ENCODE peak calls at places on chromosome 13, in ten cellular contexts. One of them, this sample, is unnamed.
A peak's percentile ranks its signal among the peaks of the same experiment; 100 is the strongest.

GRCh38 chr13:51731759-51732158 is 72.2 kb downstream of the DHRS12 start:
- DNase-seq in amygdala: no peak
- DNase-seq in kidney glomerular epithelial cell: no peak
- DNase-seq in coronary artery: no peak
- DNase-seq in fibroblast of lung: peak; percentile 83
- DNase-seq in thyroid gland: no peak
- DNase-seq in K562: no peak
- DNase-seq in AG04450: no peak
- DNase-seq in left kidney: peak; percentile 35
- DNase-seq in stimulated activated CD4-positive, alpha-beta T cell treated with anti-CD3 and anti-CD28 coated beads, Interleukin-1b, Interleukin-23, amount 100 ng/mL, for 24 hours: no peak
- DNase-seq in this sample: no peak

GRCh38 chr13:33321686-33322473 is 36.3 kb upstream of the STARD13 start:
- DNase-seq in amygdala: no peak
- DNase-seq in kidney glomerular epithelial cell: no peak
- DNase-seq in coronary artery: no peak
- DNase-seq in fibroblast of lung: no peak
- DNase-seq in thyroid gland: no peak
- DNase-seq in K562: no peak
- DNase-seq in AG04450: no peak
- DNase-seq in left kidney: no peak
- DNase-seq in stimulated activated CD4-positive, alpha-beta T cell treated with anti-CD3 and anti-CD28 coated beads, Interleukin-1b, Interleukin-23, amount 100 ng/mL, for 24 hours: no peak
- DNase-seq in this sample: no peak

GRCh38 chr13:90445179-90445578 is 902.3 kb upstream of the MIR17HG start:
- DNase-seq in amygdala: no peak
- DNase-seq in kidney glomerular epithelial cell: peak; percentile 93
- DNase-seq in coronary artery: no peak
- DNase-seq in fibroblast of lung: peak; percentile 85
- DNase-seq in thyroid gland: no peak
- DNase-seq in K562: no peak
- DNase-seq in AG04450: peak; percentile 79
- DNase-seq in left kidney: peak; percentile 29
- DNase-seq in stimulated activated CD4-positive, alpha-beta T cell treated with anti-CD3 and anti-CD28 coated beads, Interleukin-1b, Interleukin-23, amount 100 ng/mL, for 24 hours: no peak
- DNase-seq in this sample: no peak

GRCh38 chr13:113742000-113742441 is 17.0 kb upstream of the TMEM255B start:
- DNase-seq in amygdala: no peak
- DNase-seq in kidney glomerular epithelial cell: peak; percentile 19
- DNase-seq in coronary artery: no peak
- DNase-seq in fibroblast of lung: peak; percentile 78
- DNase-seq in thyroid gland: peak; percentile 51
- DNase-seq in K562: peak; percentile 50
- DNase-seq in AG04450: no peak
- DNase-seq in left kidney: peak; percentile 96
- DNase-seq in stimulated activated CD4-positive, alpha-beta T cell treated with anti-CD3 and anti-CD28 coated beads, Interleukin-1b, Interleukin-23, amount 100 ng/mL, for 24 hours: no peak
- DNase-seq in this sample: peak; percentile 43

GRCh38 chr13:92074658-92075057 is 676.2 kb downstream of the GPC5 start:
- DNase-seq in amygdala: no peak
- DNase-seq in kidney glomerular epithelial cell: peak; percentile 13
- DNase-seq in coronary artery: no peak
- DNase-seq in fibroblast of lung: peak; percentile 43
- DNase-seq in thyroid gland: peak; percentile 8
- DNase-seq in K562: peak; percentile 1
- DNase-seq in AG04450: no peak
- DNase-seq in left kidney: peak; percentile 36
- DNase-seq in stimulated activated CD4-positive, alpha-beta T cell treated with anti-CD3 and anti-CD28 coated beads, Interleukin-1b, Interleukin-23, amount 100 ng/mL, for 24 hours: no peak
- DNase-seq in this sample: no peak

GRCh38 chr13:40130871-40131636 is 475.6 kb downstream of the COG6 start:
- DNase-seq in amygdala: no peak
- DNase-seq in kidney glomerular epithelial cell: peak; percentile 29
- DNase-seq in coronary artery: no peak
- DNase-seq in fibroblast of lung: peak; percentile 68
- DNase-seq in thyroid gland: no peak
- DNase-seq in K562: peak; percentile 3
- DNase-seq in AG04450: no peak
- DNase-seq in left kidney: no peak
- DNase-seq in stimulated activated CD4-positive, alpha-beta T cell treated with anti-CD3 and anti-CD28 coated beads, Interleukin-1b, Interleukin-23, amount 100 ng/mL, for 24 hours: no peak
- DNase-seq in this sample: no peak

GRCh38 chr13:27476943-27477681 is 26.7 kb upstream of the MTIF3 start:
- DNase-seq in amygdala: no peak
- DNase-seq in kidney glomerular epithelial cell: peak; percentile 2
- DNase-seq in coronary artery: peak; percentile 38
- DNase-seq in fibroblast of lung: peak; percentile 64
- DNase-seq in thyroid gland: no peak
- DNase-seq in K562: no peak
- DNase-seq in AG04450: peak; percentile 6
- DNase-seq in left kidney: peak; percentile 16
- DNase-seq in stimulated activated CD4-positive, alpha-beta T cell treated with anti-CD3 and anti-CD28 coated beads, Interleukin-1b, Interleukin-23, amount 100 ng/mL, for 24 hours: no peak
- DNase-seq in this sample: peak; percentile 33

GRCh38 chr13:97528518-97528917 is 94.5 kb downstream of the RAP2A start:
- DNase-seq in amygdala: no peak
- DNase-seq in kidney glomerular epithelial cell: no peak
- DNase-seq in coronary artery: no peak
- DNase-seq in fibroblast of lung: no peak
- DNase-seq in thyroid gland: no peak
- DNase-seq in K562: no peak
- DNase-seq in AG04450: no peak
- DNase-seq in left kidney: no peak
- DNase-seq in stimulated activated CD4-positive, alpha-beta T cell treated with anti-CD3 and anti-CD28 coated beads, Interleukin-1b, Interleukin-23, amount 100 ng/mL, for 24 hours: no peak
- DNase-seq in this sample: no peak

GRCh38 chr13:102680842-102681725 is 13.8 kb downstream of the METTL21C start:
- DNase-seq in amygdala: no peak
- DNase-seq in kidney glomerular epithelial cell: no peak
- DNase-seq in coronary artery: no peak
- DNase-seq in fibroblast of lung: peak; percentile 40
- DNase-seq in thyroid gland: no peak
- DNase-seq in K562: no peak
- DNase-seq in AG04450: no peak
- DNase-seq in left kidney: no peak
- DNase-seq in stimulated activated CD4-positive, alpha-beta T cell treated with anti-CD3 and anti-CD28 coated beads, Interleukin-1b, Interleukin-23, amount 100 ng/mL, for 24 hours: no peak
- DNase-seq in this sample: no peak

GRCh38 chr13:21228738-21229137 is 52.3 kb downstream of the MRPL57 start:
- DNase-seq in amygdala: no peak
- DNase-seq in kidney glomerular epithelial cell: no peak
- DNase-seq in coronary artery: no peak
- DNase-seq in fibroblast of lung: no peak
- DNase-seq in thyroid gland: peak; percentile 54
- DNase-seq in K562: no peak
- DNase-seq in AG04450: no peak
- DNase-seq in left kidney: no peak
- DNase-seq in stimulated activated CD4-positive, alpha-beta T cell treated with anti-CD3 and anti-CD28 coated beads, Interleukin-1b, Interleukin-23, amount 100 ng/mL, for 24 hours: no peak
- DNase-seq in this sample: no peak

GRCh38 chr13:47621931-47622330 is 379.1 kb downstream of the SUCLA2 start:
- DNase-seq in amygdala: no peak
- DNase-seq in kidney glomerular epithelial cell: no peak
- DNase-seq in coronary artery: no peak
- DNase-seq in fibroblast of lung: peak; percentile 18
- DNase-seq in thyroid gland: no peak
- DNase-seq in K562: no peak
- DNase-seq in AG04450: no peak
- DNase-seq in left kidney: no peak
- DNase-seq in stimulated activated CD4-positive, alpha-beta T cell treated with anti-CD3 and anti-CD28 coated beads, Interleukin-1b, Interleukin-23, amount 100 ng/mL, for 24 hours: no peak
- DNase-seq in this sample: no peak

GRCh38 chr13:109394311-109394988 is 391.9 kb downstream of the IRS2 start:
- DNase-seq in amygdala: no peak
- DNase-seq in kidney glomerular epithelial cell: no peak
- DNase-seq in coronary artery: no peak
- DNase-seq in fibroblast of lung: peak; percentile 44
- DNase-seq in thyroid gland: no peak
- DNase-seq in K562: no peak
- DNase-seq in AG04450: no peak
- DNase-seq in left kidney: no peak
- DNase-seq in stimulated activated CD4-positive, alpha-beta T cell treated with anti-CD3 and anti-CD28 coated beads, Interleukin-1b, Interleukin-23, amount 100 ng/mL, for 24 hours: no peak
- DNase-seq in this sample: no peak

GRCh38 chr13:31274345-31274870 is 74.6 kb downstream of the B3GLCT start:
- DNase-seq in amygdala: no peak
- DNase-seq in kidney glomerular epithelial cell: no peak
- DNase-seq in coronary artery: no peak
- DNase-seq in fibroblast of lung: no peak
- DNase-seq in thyroid gland: no peak
- DNase-seq in K562: no peak
- DNase-seq in AG04450: no peak
- DNase-seq in left kidney: no peak
- DNase-seq in stimulated activated CD4-positive, alpha-beta T cell treated with anti-CD3 and anti-CD28 coated beads, Interleukin-1b, Interleukin-23, amount 100 ng/mL, for 24 hours: no peak
- DNase-seq in this sample: no peak

GRCh38 chr13:92573467-92574057 is 653.0 kb upstream of the GPC6 start:
- DNase-seq in amygdala: no peak
- DNase-seq in kidney glomerular epithelial cell: peak; percentile 28
- DNase-seq in coronary artery: no peak
- DNase-seq in fibroblast of lung: peak; percentile 20
- DNase-seq in thyroid gland: no peak
- DNase-seq in K562: peak; percentile 37
- DNase-seq in AG04450: no peak
- DNase-seq in left kidney: peak; percentile 72
- DNase-seq in stimulated activated CD4-positive, alpha-beta T cell treated with anti-CD3 and anti-CD28 coated beads, Interleukin-1b, Interleukin-23, amount 100 ng/mL, for 24 hours: no peak
- DNase-seq in this sample: peak; percentile 5

GRCh38 chr13:79989251-79989661 is 351.7 kb downstream of the SPRY2 start:
- DNase-seq in amygdala: no peak
- DNase-seq in kidney glomerular epithelial cell: no peak
- DNase-seq in coronary artery: no peak
- DNase-seq in fibroblast of lung: no peak
- DNase-seq in thyroid gland: no peak
- DNase-seq in K562: no peak
- DNase-seq in AG04450: no peak
- DNase-seq in left kidney: no peak
- DNase-seq in stimulated activated CD4-positive, alpha-beta T cell treated with anti-CD3 and anti-CD28 coated beads, Interleukin-1b, Interleukin-23, amount 100 ng/mL, for 24 hours: no peak
- DNase-seq in this sample: no peak

GRCh38 chr13:110503979-110504499 is 57.5 kb downstream of the RAB20 start:
- DNase-seq in amygdala: no peak
- DNase-seq in kidney glomerular epithelial cell: no peak
- DNase-seq in coronary artery: no peak
- DNase-seq in fibroblast of lung: no peak
- DNase-seq in thyroid gland: no peak
- DNase-seq in K562: peak; percentile 60
- DNase-seq in AG04450: no peak
- DNase-seq in left kidney: no peak
- DNase-seq in stimulated activated CD4-positive, alpha-beta T cell treated with anti-CD3 and anti-CD28 coated beads, Interleukin-1b, Interleukin-23, amount 100 ng/mL, for 24 hours: no peak
- DNase-seq in this sample: no peak

GRCh38 chr13:76552807-76553206 is 333.4 kb downstream of the KCTD12 start:
- DNase-seq in amygdala: no peak
- DNase-seq in kidney glomerular epithelial cell: no peak
- DNase-seq in coronary artery: no peak
- DNase-seq in fibroblast of lung: no peak
- DNase-seq in thyroid gland: no peak
- DNase-seq in K562: no peak
- DNase-seq in AG04450: no peak
- DNase-seq in left kidney: no peak
- DNase-seq in stimulated activated CD4-positive, alpha-beta T cell treated with anti-CD3 and anti-CD28 coated beads, Interleukin-1b, Interleukin-23, amount 100 ng/mL, for 24 hours: no peak
- DNase-seq in this sample: no peak

GRCh38 chr13:76189882-76190519 is 553.9 kb downstream of the LMO7 start:
- DNase-seq in amygdala: no peak
- DNase-seq in kidney glomerular epithelial cell: no peak
- DNase-seq in coronary artery: no peak
- DNase-seq in fibroblast of lung: no peak
- DNase-seq in thyroid gland: no peak
- DNase-seq in K562: no peak
- DNase-seq in AG04450: no peak
- DNase-seq in left kidney: no peak
- DNase-seq in stimulated activated CD4-positive, alpha-beta T cell treated with anti-CD3 and anti-CD28 coated beads, Interleukin-1b, Interleukin-23, amount 100 ng/mL, for 24 hours: no peak
- DNase-seq in this sample: no peak

GRCh38 chr13:91358384-91358776 is 10.9 kb downstream of the MIR17HG start:
- DNase-seq in amygdala: no peak
- DNase-seq in kidney glomerular epithelial cell: no peak
- DNase-seq in coronary artery: no peak
- DNase-seq in fibroblast of lung: no peak
- DNase-seq in thyroid gland: no peak
- DNase-seq in K562: peak; percentile 73
- DNase-seq in AG04450: no peak
- DNase-seq in left kidney: peak; percentile 23
- DNase-seq in stimulated activated CD4-positive, alpha-beta T cell treated with anti-CD3 and anti-CD28 coated beads, Interleukin-1b, Interleukin-23, amount 100 ng/mL, for 24 hours: no peak
- DNase-seq in this sample: no peak

GRCh38 chr13:45206340-45206739 is 5.5 kb upstream of the KCTD4 start:
- DNase-seq in amygdala: no peak
- DNase-seq in kidney glomerular epithelial cell: peak; percentile 95
- DNase-seq in coronary artery: no peak
- DNase-seq in fibroblast of lung: peak; percentile 79
- DNase-seq in thyroid gland: no peak
- DNase-seq in K562: no peak
- DNase-seq in AG04450: peak; percentile 74
- DNase-seq in left kidney: no peak
- DNase-seq in stimulated activated CD4-positive, alpha-beta T cell treated with anti-CD3 and anti-CD28 coated beads, Interleukin-1b, Interleukin-23, amount 100 ng/mL, for 24 hours: no peak
- DNase-seq in this sample: no peak

GRCh38 chr13:94657167-94657566 is 55.2 kb downstream of the SOX21 start:
- DNase-seq in amygdala: no peak
- DNase-seq in kidney glomerular epithelial cell: no peak
- DNase-seq in coronary artery: no peak
- DNase-seq in fibroblast of lung: peak; percentile 69
- DNase-seq in thyroid gland: no peak
- DNase-seq in K562: no peak
- DNase-seq in AG04450: no peak
- DNase-seq in left kidney: no peak
- DNase-seq in stimulated activated CD4-positive, alpha-beta T cell treated with anti-CD3 and anti-CD28 coated beads, Interleukin-1b, Interleukin-23, amount 100 ng/mL, for 24 hours: no peak
- DNase-seq in this sample: no peak

GRCh38 chr13:31545616-31546015 is 193.7 kb upstream of the RXFP2 start:
- DNase-seq in amygdala: no peak
- DNase-seq in kidney glomerular epithelial cell: no peak
- DNase-seq in coronary artery: no peak
- DNase-seq in fibroblast of lung: no peak
- DNase-seq in thyroid gland: no peak
- DNase-seq in K562: no peak
- DNase-seq in AG04450: no peak
- DNase-seq in left kidney: no peak
- DNase-seq in stimulated activated CD4-positive, alpha-beta T cell treated with anti-CD3 and anti-CD28 coated beads, Interleukin-1b, Interleukin-23, amount 100 ng/mL, for 24 hours: no peak
- DNase-seq in this sample: no peak

GRCh38 chr13:37143901-37144300 is 38.4 kb upstream of the CSNK1A1L start:
- DNase-seq in amygdala: no peak
- DNase-seq in kidney glomerular epithelial cell: no peak
- DNase-seq in coronary artery: no peak
- DNase-seq in fibroblast of lung: peak; percentile 26
- DNase-seq in thyroid gland: no peak
- DNase-seq in K562: no peak
- DNase-seq in AG04450: no peak
- DNase-seq in left kidney: no peak
- DNase-seq in stimulated activated CD4-positive, alpha-beta T cell treated with anti-CD3 and anti-CD28 coated beads, Interleukin-1b, Interleukin-23, amount 100 ng/mL, for 24 hours: no peak
- DNase-seq in this sample: no peak

GRCh38 chr13:107374038-107374437 is 806.1 kb upstream of the ARGLU1 start:
- DNase-seq in amygdala: no peak
- DNase-seq in kidney glomerular epithelial cell: no peak
- DNase-seq in coronary artery: no peak
- DNase-seq in fibroblast of lung: no peak
- DNase-seq in thyroid gland: no peak
- DNase-seq in K562: no peak
- DNase-seq in AG04450: no peak
- DNase-seq in left kidney: no peak
- DNase-seq in stimulated activated CD4-positive, alpha-beta T cell treated with anti-CD3 and anti-CD28 coated beads, Interleukin-1b, Interleukin-23, amount 100 ng/mL, for 24 hours: no peak
- DNase-seq in this sample: no peak

GRCh38 chr13:111895896-111896821 is 170.8 kb upstream of the SOX1 start:
- DNase-seq in amygdala: no peak
- DNase-seq in kidney glomerular epithelial cell: no peak
- DNase-seq in coronary artery: peak; percentile 49
- DNase-seq in fibroblast of lung: no peak
- DNase-seq in thyroid gland: no peak
- DNase-seq in K562: no peak
- DNase-seq in AG04450: no peak
- DNase-seq in left kidney: no peak
- DNase-seq in stimulated activated CD4-positive, alpha-beta T cell treated with anti-CD3 and anti-CD28 coated beads, Interleukin-1b, Interleukin-23, amount 100 ng/mL, for 24 hours: no peak
- DNase-seq in this sample: no peak

GRCh38 chr13:62250501-62251175 is 835.0 kb upstream of the PCDH20 start:
- DNase-seq in amygdala: no peak
- DNase-seq in kidney glomerular epithelial cell: no peak
- DNase-seq in coronary artery: no peak
- DNase-seq in fibroblast of lung: peak; percentile 66
- DNase-seq in thyroid gland: no peak
- DNase-seq in K562: no peak
- DNase-seq in AG04450: no peak
- DNase-seq in left kidney: no peak
- DNase-seq in stimulated activated CD4-positive, alpha-beta T cell treated with anti-CD3 and anti-CD28 coated beads, Interleukin-1b, Interleukin-23, amount 100 ng/mL, for 24 hours: no peak
- DNase-seq in this sample: no peak

GRCh38 chr13:41311607-41312500 is 787 bp downstream of the NAA16 start:
- DNase-seq in amygdala: no peak
- DNase-seq in kidney glomerular epithelial cell: peak; percentile 49
- DNase-seq in coronary artery: peak; percentile 75
- DNase-seq in fibroblast of lung: peak; percentile 52
- DNase-seq in thyroid gland: peak; percentile 58
- DNase-seq in K562: peak; percentile 46
- DNase-seq in AG04450: no peak
- DNase-seq in left kidney: peak; percentile 72
- DNase-seq in stimulated activated CD4-positive, alpha-beta T cell treated with anti-CD3 and anti-CD28 coated beads, Interleukin-1b, Interleukin-23, amount 100 ng/mL, for 24 hours: peak; percentile 29
- DNase-seq in this sample: no peak

GRCh38 chr13:30647824-30648521 is 30.3 kb downstream of the USPL1 start:
- DNase-seq in amygdala: no peak
- DNase-seq in kidney glomerular epithelial cell: no peak
- DNase-seq in coronary artery: no peak
- DNase-seq in fibroblast of lung: no peak
- DNase-seq in thyroid gland: no peak
- DNase-seq in K562: no peak
- DNase-seq in AG04450: no peak
- DNase-seq in left kidney: no peak
- DNase-seq in stimulated activated CD4-positive, alpha-beta T cell treated with anti-CD3 and anti-CD28 coated beads, Interleukin-1b, Interleukin-23, amount 100 ng/mL, for 24 hours: no peak
- DNase-seq in this sample: no peak